ENCODE peak calls at places on chromosome X, in five cellular contexts. A is endodermal cell, M is heart right ventricle, O is T-cell, F is iris pigment epithelial cell. S is an unnamed sample.
A peak's percentile ranks its signal among the peaks of the same experiment; 100 is the strongest.

GRCh38 chrX:111460612-111461011 is 48.6 kb upstream of the DCX start:
- DNase-seq in A (no peak), M (no peak), O (no peak), F (no peak), S (no peak)

GRCh38 chrX:74535633-74536141 is 78.7 kb downstream of the RLIM start:
- DNase-seq in A (peak; percentile 75), M (peak; percentile 71), O (peak; percentile 17), F (peak; percentile 66), S (peak; percentile 82)

GRCh38 chrX:131704136-131704695 is 160.3 kb downstream of the OR13H1 start:
- DNase-seq in A (no peak), M (peak; percentile 8), O (peak; percentile 91), F (peak; percentile 69), S (peak; percentile 63)

GRCh38 chrX:48937065-48937907 is 18.5 kb upstream of the PIM2 start:
- DNase-seq in A (peak; percentile 64), M (peak; percentile 37), O (peak; percentile 95), F (peak; percentile 69), S (no peak)

GRCh38 chrX:133415276-133416105 is at the start of gene GPC4:
- DNase-seq in A (peak; percentile 90), M (peak; percentile 60), O (no peak), F (peak; percentile 14), S (peak; percentile 54)

GRCh38 chrX:10649286-10649685 is 28.9 kb upstream of the MID1 start:
- DNase-seq in A (no peak), M (no peak), O (no peak), F (peak; percentile 15), S (no peak)

GRCh38 chrX:47191331-47191730 is 2.3 kb upstream of the UBA1 start:
- DNase-seq in A (peak; percentile 72), M (no peak), O (peak; percentile 33), F (peak; percentile 11), S (no peak)

GRCh38 chrX:102341867-102342266 is 94.9 kb downstream of the NXF2 start:
- DNase-seq in A (no peak), M (no peak), O (no peak), F (peak; percentile 9), S (no peak)

GRCh38 chrX:139298437-139298836 is 232.1 kb upstream of the F9 start:
- DNase-seq in A (no peak), M (no peak), O (no peak), F (no peak), S (no peak)

GRCh38 chrX:10157545-10157944 is 770 bp downstream of the CLCN4 start:
- DNase-seq in A (no peak), M (no peak), O (no peak), F (peak; percentile 58), S (peak; percentile 64)

GRCh38 chrX:64195862-64196261 is 9.6 kb downstream of the AMER1 start:
- DNase-seq in A (no peak), M (no peak), O (no peak), F (no peak), S (no peak)

GRCh38 chrX:418927-419729 is 32.4 kb upstream of the PPP2R3B start:
- DNase-seq in A (no peak), M (no peak), O (no peak), F (no peak), S (no peak)